ENCODE peak calls at places on chromosomes 3 and 15, in seven cellular contexts. E is cardiac muscle cell, R is pancreas, D is endodermal cell, G is body of pancreas, A is Peyer's patch, S is fibroblast of lung. Z is an unnamed sample. For H3K27me3 and H3K4me1, the result is how much of the 10 kb centered on the place peaks cover.

GRCh38 chr15:65576669-65577068 is 34.3 kb downstream of the INTS14 start:
- DNase-seq in E (no peak), R (no peak), D (no peak), G (no peak), A (no peak), S (peak), Z (no peak)

GRCh38 chr15:71186267-71186666 is 71.0 kb downstream of the THSD4 start:
- DNase-seq in E (peak), R (no peak), D (no peak), G (no peak), A (no peak), S (no peak), Z (no peak)

GRCh38 chr3:159144472-159144871 is 342.6 kb downstream of the MFSD1 start:
- DNase-seq in E (no peak), R (no peak), D (no peak), G (no peak), A (no peak), S (no peak), Z (no peak)

GRCh38 chr3:178454714-178455113 is 81.5 kb upstream of the KCNMB2 start:
- DNase-seq in E (no peak), R (no peak), D (no peak), G (peak), A (no peak), S (peak), Z (no peak)

GRCh38 chr15:99708563-99708962 is 24.7 kb downstream of the LYSMD4 start:
- DNase-seq in E (no peak), R (peak), D (no peak), G (peak), A (peak), S (peak), Z (no peak)

GRCh38 chr3:192850501-192850981 is 67.1 kb downstream of the MB21D2 start:
- DNase-seq in E (no peak), R (no peak), D (no peak), G (no peak), A (peak), S (no peak), Z (no peak)

GRCh38 chr3:24388611-24389010 is 106.0 kb downstream of the THRB start:
- DNase-seq in E (no peak), R (no peak), D (no peak), G (no peak), A (no peak), S (no peak), Z (no peak)

GRCh38 chr3:120172070-120172469 is 77.8 kb upstream of the GSK3B start:
- DNase-seq in E (no peak), R (no peak), D (no peak), G (no peak), A (no peak), S (peak), Z (no peak)

GRCh38 chr3:126329927-126330725 is 27.1 kb downstream of the KLF15 start:
- DNase-seq in E (no peak), R (no peak), D (no peak), G (no peak), A (peak), S (no peak), Z (no peak)

GRCh38 chr3:115040673-115041286 is 106.3 kb downstream of the ZBTB20 start:
- DNase-seq in E (peak), R (no peak), D (peak), G (peak), A (peak), S (peak), Z (peak)

GRCh38 chr3:131231710-131232348 is 149.7 kb upstream of the NUDT16 start:
- DNase-seq in E (no peak), R (no peak), D (no peak), G (no peak), A (no peak), S (peak), Z (no peak)

GRCh38 chr3:140529096-140529495 is 148.8 kb upstream of the TRIM42 start:
- DNase-seq in E (no peak), R (no peak), D (no peak), G (no peak), A (no peak), S (peak), Z (no peak)

GRCh38 chr3:124812291-124813265 is 74.6 kb downstream of the ITGB5 start:
- DNase-seq in E (no peak), R (no peak), D (no peak), G (peak), A (peak), S (peak), Z (no peak)

GRCh38 chr3:165212580-165212979 is 16.4 kb upstream of the SLITRK3 start:
- DNase-seq in E (no peak), R (no peak), D (no peak), G (no peak), A (no peak), S (no peak), Z (no peak)

GRCh38 chr3:129399145-129399894 is 29.1 kb downstream of the EFCAB12 start:
- DNase-seq in E (peak), R (peak), D (peak), G (peak), A (peak), S (peak), Z (peak)

GRCh38 chr15:70077436-70077835 is 20.3 kb downstream of the TLE3 start:
- DNase-seq in E (no peak), R (no peak), D (no peak), G (no peak), A (no peak), S (no peak), Z (no peak)

GRCh38 chr3:82973810-82974209 is 1212.4 kb upstream of the GBE1 start:
- DNase-seq in E (no peak), R (no peak), D (no peak), G (no peak), A (no peak), S (no peak), Z (no peak)

GRCh38 chr15:50231761-50232160 is 33.8 kb downstream of the HDC start:
- DNase-seq in E (no peak), R (no peak), D (no peak), G (no peak), A (no peak), S (no peak), Z (no peak)

DNA sequence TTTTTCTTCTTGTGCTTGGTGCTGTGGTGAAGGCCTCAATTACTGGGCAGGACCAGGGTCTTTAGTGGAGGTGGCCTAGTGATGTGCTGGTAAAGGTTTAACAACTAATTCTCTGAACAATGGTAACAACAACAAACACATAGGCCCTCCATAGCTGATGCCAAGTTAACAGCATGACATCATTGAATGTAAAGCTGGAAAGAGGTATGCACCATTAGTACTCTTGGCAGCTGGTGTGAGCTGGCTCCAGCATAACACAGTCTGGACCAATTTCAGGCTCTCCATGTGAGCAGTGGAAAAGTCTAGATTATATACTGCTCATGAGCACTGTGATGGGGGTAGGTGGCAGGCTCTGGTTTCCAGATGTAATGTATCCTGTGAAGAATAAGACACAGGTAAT is 61.8 kb downstream of the SLC7A14 start:
- DNase-seq in E (no peak), R (no peak), D (no peak), G (no peak), A (no peak), S (peak), Z (no peak)
- H3K27me3 ChIP-seq in E (under half), R (under half), D (under half), G (under half), A (under half), S (under half), Z (under half)

GRCh38 chr3:53766706-53767105 is 79.5 kb downstream of the CHDH start:
- DNase-seq in E (no peak), R (no peak), D (no peak), G (no peak), A (no peak), S (no peak), Z (no peak)
- H3K4me1 ChIP-seq in E (under half), R (under half), D (under half), G (under half), A (under half), S (under half), Z (under half)

GRCh38 chr3:177119829-177120228 is 77.5 kb downstream of the TBL1XR1 start:
- DNase-seq in E (no peak), R (no peak), D (no peak), G (no peak), A (no peak), S (no peak), Z (no peak)
- TF ChIP-seq CTCF in E (no peak), R (no peak), D (no peak), G (no peak), A (no peak), S (no peak), Z (no peak)

GRCh38 chr3:150912501-150912900 is 7.3 kb upstream of the MINDY4B start:
- DNase-seq in E (no peak), R (no peak), D (no peak), G (no peak), A (no peak), S (no peak), Z (no peak)
- H3K27me3 ChIP-seq in E (under half), R (under half), D (under half), G (under half), A (under half), S (under half), Z (under half)

Z was measured in CD8-positive, alpha-beta T cell.